ENCODE peak calls at places on chromosomes 12 and 14, in four cellular contexts. G is AG09309, D is iPS-NIHi11, H is GDM1. F is an unnamed sample.

GRCh38 chr12:96073346-96074336 is 38.3 kb upstream of the LTA4H start:
- DNase-seq in G (no peak), D (no peak), H (no peak), F (no peak)

GRCh38 chr14:54699087-54699530 is 132.2 kb downstream of the SAMD4A start:
- DNase-seq in G (no peak), D (peak; percentile 68), H (no peak), F (no peak)

GRCh38 chr14:74444866-74445265 is 18.9 kb upstream of the SYNDIG1L start:
- DNase-seq in G (no peak), D (no peak), H (no peak), F (no peak)

GRCh38 chr12:89882051-89882450 is 173.4 kb upstream of the ATP2B1 start:
- DNase-seq in G (peak; percentile 81), D (no peak), H (no peak), F (no peak)

GRCh38 chr12:64544371-64544770 is 65.9 kb upstream of the RASSF3 start:
- DNase-seq in G (no peak), D (no peak), H (no peak), F (no peak)

GRCh38 chr14:52380294-52380693 is 66.2 kb downstream of the PTGER2 start:
- DNase-seq in G (no peak), D (no peak), H (no peak), F (no peak)

GRCh38 chr12:51721281-51721940 is 127.1 kb downstream of the FIGNL2 start:
- DNase-seq in G (no peak), D (peak; percentile 78), H (no peak), F (no peak)

GRCh38 chr14:77872152-77872551 is 72.2 kb downstream of the ADCK1 start:
- DNase-seq in G (no peak), D (no peak), H (no peak), F (no peak)

GRCh38 chr12:101594700-101595099 is at the start of gene MYBPC1:
- DNase-seq in G (no peak), D (no peak), H (no peak), F (no peak)

GRCh38 chr12:112686373-112686772 is 105.2 kb upstream of the RPH3A start:
- DNase-seq in G (no peak), D (no peak), H (no peak), F (no peak)

GRCh38 chr14:39368261-39368959 is 63.8 kb downstream of the FBXO33 start:
- DNase-seq in G (peak; percentile 45), D (peak; percentile 63), H (peak; percentile 11), F (no peak)

GRCh38 chr12:66269757-66270383 is 32.4 kb upstream of the HELB start:
- DNase-seq in G (peak; percentile 20), D (peak; percentile 71), H (no peak), F (no peak)

GRCh38 chr12:70444903-70445302 is 78.8 kb downstream of the KCNMB4 start:
- DNase-seq in G (no peak), D (no peak), H (no peak), F (no peak)

GRCh38 chr14:91323671-91324605 is 79.4 kb upstream of the GPR68 start:
- DNase-seq in G (peak; percentile 25), D (peak; percentile 80), H (peak; percentile 88), F (peak; percentile 80)

GRCh38 chr12:111089616-111090015 is 169.2 kb upstream of the MYL2 start:
- DNase-seq in G (no peak), D (no peak), H (no peak), F (no peak)

GRCh38 chr12:98456583-98457573 is 58.5 kb upstream of the TMPO start:
- DNase-seq in G (no peak), D (peak; percentile 90), H (no peak), F (no peak)

GRCh38 chr12:117033382-117034045 is 65.7 kb downstream of the TESC start:
- DNase-seq in G (no peak), D (no peak), H (no peak), F (no peak)

GRCh38 chr14:74846168-74846567 is 29.8 kb downstream of the PROX2 start:
- DNase-seq in G (peak; percentile 64), D (no peak), H (no peak), F (no peak)

GRCh38 chr14:22918809-22919600 is at the start of gene RBM23:
- DNase-seq in G (peak; percentile 100), D (peak; percentile 92), H (peak; percentile 99), F (peak; percentile 98)

GRCh38 chr12:30754383-30754749 is 385 bp downstream of the CAPRIN2 start:
- DNase-seq in G (no peak), D (no peak), H (no peak), F (peak; percentile 5)

GRCh38 chr14:91396959-91397815 is 20.4 kb downstream of the CCDC88C start:
- DNase-seq in G (no peak), D (no peak), H (no peak), F (no peak)

GRCh38 chr12:93671044-93671443 is 6.1 kb upstream of the CRADD start:
- DNase-seq in G (no peak), D (no peak), H (no peak), F (no peak)

GRCh38 chr14:55605793-55606192 is 25.8 kb downstream of the KTN1 start:
- DNase-seq in G (no peak), D (no peak), H (no peak), F (no peak)

GRCh38 chr12:131908716-131909595 is 14.5 kb downstream of the ULK1 start:
- DNase-seq in G (no peak), D (peak; percentile 14), H (no peak), F (no peak)